ENCODE peak calls at places on chromosomes 7 and 10, in four cellular contexts. R is fibroblast of mammary gland, B is AG04449, J is breast epithelium. D is an unnamed sample.

GRCh38 chr7:7109934-7110333 is 72.4 kb upstream of the C1GALT1 start:
- DNase-seq in R (no peak), B (no peak), J (no peak), D (no peak)

GRCh38 chr7:117119192-117119924 is 166.1 kb downstream of the ST7 start:
- DNase-seq in R (peak), B (no peak), J (peak), D (peak)

GRCh38 chr7:110623436-110623835 is 467.5 kb upstream of the LRRN3 start:
- DNase-seq in R (no peak), B (no peak), J (no peak), D (no peak)

GRCh38 chr10:5817322-5818047 is 4.3 kb upstream of the GDI2 start:
- DNase-seq in R (no peak), B (no peak), J (no peak), D (no peak)

GRCh38 chr10:17689137-17689536 is 45.2 kb downstream of the STAM start:
- DNase-seq in R (no peak), B (no peak), J (no peak), D (no peak)

GRCh38 chr7:34837826-34838225 is 179.8 kb downstream of the NPSR1 start:
- DNase-seq in R (no peak), B (no peak), J (no peak), D (no peak)

GRCh38 chr7:29611941-29612527 is 48.4 kb downstream of the PRR15 start:
- DNase-seq in R (no peak), B (no peak), J (no peak), D (no peak)

GRCh38 chr7:158858592-158859503 is 2.5 kb downstream of the DYNC2I1 start:
- DNase-seq in R (no peak), B (no peak), J (no peak), D (no peak)

GRCh38 chr10:99859585-99859984 is 77.1 kb downstream of the ABCC2 start:
- DNase-seq in R (no peak), B (no peak), J (no peak), D (no peak)

GRCh38 chr7:64184376-64184775 is 22.6 kb upstream of the ZNF735 start:
- DNase-seq in R (no peak), B (no peak), J (no peak), D (no peak)

GRCh38 chr10:87816163-87816841 is 1.7 kb downstream of the ATAD1 start:
- DNase-seq in R (no peak), B (no peak), J (no peak), D (no peak)

GRCh38 chr7:42107484-42107883 is 129.5 kb downstream of the GLI3 start:
- DNase-seq in R (peak), B (no peak), J (no peak), D (no peak)

GRCh38 chr10:102452672-102453340 is 1.5 kb upstream of the C10orf95 start:
- DNase-seq in R (peak), B (no peak), J (no peak), D (no peak)

GRCh38 chr10:124035928-124036558 is 57.4 kb downstream of the CHST15 start:
- DNase-seq in R (no peak), B (no peak), J (peak), D (no peak)

GRCh38 chr7:11846311-11846710 is 14.3 kb upstream of the THSD7A start:
- DNase-seq in R (no peak), B (no peak), J (no peak), D (no peak)

GRCh38 chr7:116380030-116380429 is 119.5 kb upstream of the CAV2 start:
- DNase-seq in R (peak), B (no peak), J (no peak), D (no peak)

GRCh38 chr10:122348951-122349361 is 25.6 kb upstream of the PLEKHA1 start:
- DNase-seq in R (no peak), B (no peak), J (no peak), D (no peak)

GRCh38 chr10:11902646-11903045 is 79.5 kb downstream of the PROSER2 start:
- DNase-seq in R (no peak), B (no peak), J (no peak), D (no peak)

GRCh38 chr7:19690736-19691135 is 18.1 kb downstream of the POLR1F start:
- DNase-seq in R (peak), B (no peak), J (no peak), D (no peak)

GRCh38 chr7:39465055-39465929 is 100.9 kb upstream of the YAE1 start:
- DNase-seq in R (peak), B (peak), J (peak), D (peak)

GRCh38 chr10:29915116-29915785 is 144.1 kb downstream of the JCAD start:
- DNase-seq in R (no peak), B (no peak), J (no peak), D (no peak)

GRCh38 chr7:20412023-20412422 is 81.3 kb downstream of the ITGB8 start:
- DNase-seq in R (no peak), B (no peak), J (no peak), D (no peak)

GRCh38 chr7:45881759-45882464 is 6.4 kb upstream of the IGFBP1 start:
- DNase-seq in R (peak), B (no peak), J (no peak), D (no peak)

GRCh38 chr7:1922071-1922869 is 252.2 kb downstream of the ELFN1 start:
- DNase-seq in R (peak), B (no peak), J (no peak), D (peak)

GRCh38 chr10:29687411-29688160 is 52.8 kb upstream of the SVIL start:
- DNase-seq in R (peak), B (no peak), J (no peak), D (no peak)

GRCh38 chr10:42630537-42631134 is 7.7 kb downstream of the ZNF33B start:
- DNase-seq in R (no peak), B (no peak), J (no peak), D (no peak)

GRCh38 chr10:60907972-60908371 is 36.0 kb downstream of the RHOBTB1 start:
- DNase-seq in R (no peak), B (no peak), J (no peak), D (no peak)

GRCh38 chr7:52369922-52370321 is 665.5 kb upstream of the POM121L12 start:
- DNase-seq in R (no peak), B (no peak), J (no peak), D (no peak)
- H3K4me3 ChIP-seq in R (no peak), B (no peak), J (no peak), D (no peak)

GRCh38 chr7:134605978-134606923 is 40.4 kb upstream of the BPGM start:
- DNase-seq in R (peak), B (no peak), J (peak), D (no peak)

GRCh38 chr7:134613623-134614347 is 32.9 kb upstream of the BPGM start:
- DNase-seq in R (peak), B (peak), J (no peak), D (peak)

GRCh38 chr7:134616611-134617010 is 30.0 kb upstream of the BPGM start:
- DNase-seq in R (no peak), B (no peak), J (no peak), D (no peak)

GRCh38 chr7:134611611-134612151 is 35.0 kb upstream of the BPGM start:
- DNase-seq in R (no peak), B (no peak), J (no peak), D (no peak)

DNA sequence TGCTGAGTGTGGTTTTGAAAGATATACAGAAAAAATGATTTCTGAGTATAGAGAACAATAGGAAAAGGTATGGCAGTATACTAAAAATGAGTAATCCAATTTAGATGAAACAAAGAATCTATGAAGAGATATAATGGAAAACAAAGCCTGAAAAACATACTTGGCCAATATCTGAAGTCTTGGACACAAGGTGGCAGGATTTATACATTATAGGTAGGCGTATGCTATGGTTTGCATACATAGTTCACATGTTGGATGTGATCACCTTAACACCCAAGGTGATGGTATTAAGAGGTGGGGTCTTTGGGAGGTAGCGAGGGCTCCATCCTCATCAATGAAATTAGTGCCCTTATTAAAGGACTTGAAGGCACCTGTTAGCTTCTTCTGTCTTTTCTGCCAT is 34.5 kb upstream of the BPGM start:
- DNase-seq in R (no peak), B (no peak), J (no peak), D (no peak)
- TF ChIP-seq CTCF in R (no peak), B (no peak), J (no peak), D (no peak)

GRCh38 chr7:5395246-5395645 is 28.4 kb downstream of the TNRC18 start:
- DNase-seq in R (no peak), B (no peak), J (no peak), D (no peak)
- H3K4me3 ChIP-seq in R (no peak), B (no peak), J (no peak), D (no peak)

DNA sequence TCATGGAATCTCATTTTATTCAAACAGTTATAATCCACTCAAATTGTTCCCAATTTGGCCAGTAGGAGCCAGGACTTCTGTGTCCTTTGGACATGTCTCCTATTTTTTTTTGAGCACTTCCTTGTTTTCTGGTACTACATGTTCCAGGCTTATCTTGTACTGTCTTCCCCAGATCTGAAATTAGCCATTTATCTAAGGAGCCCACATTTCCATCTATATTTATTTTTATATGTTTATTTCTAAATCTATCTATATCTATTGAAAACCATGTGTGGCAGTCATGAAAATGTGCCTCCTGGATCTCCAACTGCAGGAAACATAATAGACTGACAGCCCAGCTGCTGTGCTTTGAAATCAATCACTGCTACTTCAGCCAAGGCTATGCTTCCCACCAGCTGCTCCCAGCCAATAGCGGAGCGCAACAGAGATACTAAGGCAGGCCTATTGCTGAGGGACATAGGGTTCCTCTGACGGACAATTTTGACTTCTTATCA is 147.1 kb downstream of the LRRC4 start:
- DNase-seq in R (no peak), B (no peak), J (no peak), D (no peak)
- TF ChIP-seq CTCF in R (no peak), B (no peak), J (no peak), D (no peak)

DNA sequence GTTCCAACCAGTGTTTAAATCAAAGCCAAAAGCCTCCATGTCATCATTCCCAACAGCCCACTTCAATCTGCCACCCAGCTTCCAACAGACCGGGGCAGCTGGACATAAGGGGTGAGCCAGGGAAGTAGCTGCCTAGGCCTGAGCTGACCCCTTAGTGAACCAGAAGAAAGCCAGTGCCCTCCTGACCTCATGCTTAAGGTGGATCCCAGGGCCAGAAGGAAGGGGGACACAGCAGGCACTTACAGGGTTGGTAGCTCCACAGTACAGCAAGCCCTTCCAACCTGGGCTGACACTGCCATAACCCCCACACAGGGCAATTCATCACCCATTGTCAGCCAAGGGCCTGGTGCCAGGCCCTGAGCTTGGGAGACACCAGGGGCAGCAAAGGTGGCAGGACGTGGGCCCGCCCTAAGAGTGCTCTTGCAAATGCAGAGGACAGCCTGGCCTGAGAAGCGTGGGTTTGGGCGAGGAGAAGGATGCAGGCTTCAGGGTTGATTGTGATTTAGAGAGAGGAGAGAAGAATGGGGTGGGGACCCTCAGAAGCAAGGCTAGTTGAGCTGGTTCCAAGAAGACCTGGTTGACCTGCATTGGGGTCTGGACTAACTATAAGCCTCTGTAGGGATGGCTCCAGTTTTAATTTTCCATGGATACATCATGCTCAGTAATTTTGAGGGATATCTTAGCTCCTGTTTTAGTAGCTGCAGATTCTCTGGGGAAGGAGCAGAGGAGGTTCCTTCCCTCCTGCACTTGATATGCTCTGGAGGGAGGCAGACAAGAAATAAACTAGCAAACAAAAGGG is 3.1 kb upstream of the CYP26A1 start:
- DNase-seq in R (no peak), B (no peak), J (peak), D (no peak)
- H3K4me3 ChIP-seq in R (no peak), B (no peak), J (no peak), D (no peak)

DNA sequence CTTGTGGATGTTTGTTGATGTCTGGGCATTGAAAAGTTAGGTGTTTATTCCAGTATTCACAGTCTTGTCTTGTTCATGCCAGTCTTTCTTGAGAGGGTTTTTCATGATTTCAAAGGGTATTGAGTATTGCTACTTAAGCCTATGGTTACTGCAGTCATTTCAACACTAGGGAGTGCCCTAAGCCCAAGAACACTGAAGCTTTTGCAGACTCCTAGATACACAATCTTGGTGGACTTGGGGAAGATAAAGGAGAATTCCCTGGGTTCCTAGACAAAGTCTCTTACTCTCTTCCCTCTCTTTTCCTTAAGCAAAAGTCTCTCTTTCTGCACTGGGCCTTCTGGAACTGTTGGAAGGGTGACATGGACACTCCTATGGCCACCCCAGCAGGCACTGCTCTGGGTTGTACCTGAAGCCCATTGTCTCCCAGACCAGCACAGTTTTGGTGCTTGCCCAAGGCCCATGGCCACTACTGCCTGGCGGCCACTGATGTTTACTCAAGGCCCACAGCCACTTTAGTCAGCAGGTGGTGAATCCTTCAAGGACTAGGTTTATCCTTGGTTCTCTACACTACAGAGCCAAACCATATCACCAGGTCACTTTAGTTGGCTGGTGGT is 24.9 kb downstream of the SAMD9 start:
- DNase-seq in R (peak), B (peak), J (no peak), D (peak)
- TF ChIP-seq CTCF in R (peak), B (peak), J (no peak), D (peak)

GRCh38 chr10:110642204-110642979 is 1.7 kb upstream of the RBM20 start:
- DNase-seq in R (no peak), B (no peak), J (no peak), D (no peak)

GRCh38 chr10:110643670-110644597 is at the start of gene RBM20:
- DNase-seq in R (no peak), B (no peak), J (no peak), D (no peak)

GRCh38 chr10:110644598-110645462 is 694 bp downstream of the RBM20 start:
- DNase-seq in R (no peak), B (no peak), J (no peak), D (no peak)

GRCh38 chr10:110641256-110641655 is 2.9 kb upstream of the RBM20 start:
- DNase-seq in R (peak), B (no peak), J (no peak), D (no peak)

DNA sequence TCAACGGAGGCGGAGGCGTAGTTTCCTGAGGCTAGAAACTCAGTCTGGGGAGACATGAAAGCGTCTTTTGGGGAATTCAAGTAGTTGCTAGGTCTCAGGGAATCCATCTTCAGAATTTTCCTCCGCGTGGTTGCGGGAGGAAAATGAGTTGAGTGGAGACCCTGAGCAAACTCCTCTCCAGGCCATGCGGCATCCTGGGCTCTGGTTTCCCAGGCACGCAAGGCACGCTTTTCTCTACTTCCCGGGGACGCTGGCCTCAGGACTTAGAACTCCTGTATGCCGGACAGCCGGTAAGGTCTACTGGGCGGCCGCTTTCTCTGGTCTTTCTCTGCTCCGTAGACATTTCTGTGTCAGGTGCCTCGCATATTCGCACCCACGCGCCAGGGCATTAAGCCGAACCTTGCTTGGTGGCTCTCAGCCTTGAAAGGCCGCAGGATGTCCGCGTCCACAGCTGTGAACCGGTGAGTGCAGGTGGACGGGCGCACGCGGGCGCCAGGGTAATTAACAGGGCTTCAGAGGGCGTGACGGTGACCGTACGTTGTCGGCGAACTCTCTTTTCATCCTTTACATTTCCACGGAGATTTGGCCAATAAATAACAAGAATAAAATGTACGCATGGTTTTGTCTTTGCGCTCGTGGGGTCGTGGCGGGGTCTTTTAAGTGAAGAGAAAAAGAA is 1.0 kb upstream of the RBM20 start:
- DNase-seq in R (no peak), B (no peak), J (no peak), D (no peak)
- H3K4me3 ChIP-seq in R (no peak), B (peak), J (peak), D (peak)

D was measured in HFF-Myc.